ENCODE peak calls at places on chromosomes 11 and 22, in seven cellular contexts. T, F, H, I, Z, X and B are unnamed samples.

GRCh38 chr11:125950696-125951645 is 5.1 kb downstream of the VSIG10L2 start:
- DNase-seq in T (no peak), F (no peak), H (no peak), I (no peak), Z (peak), X (no peak), B (no peak)

GRCh38 chr22:21639359-21639758 is 2.7 kb upstream of the SDF2L1 start:
- DNase-seq in T (no peak), F (no peak), H (no peak), I (no peak), Z (no peak), X (no peak), B (no peak)

GRCh38 chr11:28243596-28243995 is 135.4 kb downstream of the METTL15 start:
- DNase-seq in T (no peak), F (no peak), H (no peak), I (no peak), Z (no peak), X (no peak), B (no peak)

GRCh38 chr11:134584001-134584561 is 172.0 kb upstream of the B3GAT1 start:
- DNase-seq in T (no peak), F (no peak), H (no peak), I (no peak), Z (peak), X (no peak), B (no peak)

GRCh38 chr11:131079036-131079435 is 162.8 kb upstream of the SNX19 start:
- DNase-seq in T (no peak), F (no peak), H (no peak), I (no peak), Z (no peak), X (no peak), B (no peak)

GRCh38 chr22:21621891-21622623 is 7.8 kb downstream of the YDJC start:
- DNase-seq in T (no peak), F (no peak), H (no peak), I (no peak), Z (no peak), X (no peak), B (no peak)

GRCh38 chr22:20867179-20868099 is 8.6 kb downstream of the SNAP29 start:
- DNase-seq in T (no peak), F (no peak), H (peak), I (no peak), Z (peak), X (peak), B (no peak)

GRCh38 chr11:83070878-83071640 is 638 bp downstream of the RAB30 start:
- DNase-seq in T (no peak), F (no peak), H (no peak), I (no peak), Z (peak), X (peak), B (peak)

GRCh38 chr22:50012201-50013181 is at the start of gene IL17REL:
- DNase-seq in T (no peak), F (no peak), H (no peak), I (no peak), Z (no peak), X (no peak), B (peak)

GRCh38 chr22:39183991-39184585 is 31.6 kb upstream of the CBX7 start:
- DNase-seq in T (peak), F (no peak), H (peak), I (peak), Z (no peak), X (peak), B (peak)

GRCh38 chr11:2885017-2885675 is 429 bp downstream of the CDKN1C start:
- DNase-seq in T (peak), F (no peak), H (peak), I (no peak), Z (peak), X (peak), B (peak)

GRCh38 chr11:93444671-93445073 is 98.5 kb downstream of the SMCO4 start:
- DNase-seq in T (no peak), F (no peak), H (no peak), I (peak), Z (no peak), X (no peak), B (no peak)

GRCh38 chr11:19822531-19822930 is 109.9 kb downstream of the NAV2 start:
- DNase-seq in T (no peak), F (no peak), H (no peak), I (no peak), Z (no peak), X (no peak), B (no peak)

GRCh38 chr22:20001082-20001638 is 15.5 kb downstream of the ARVCF start:
- DNase-seq in T (no peak), F (no peak), H (peak), I (no peak), Z (no peak), X (peak), B (no peak)

GRCh38 chr11:76339217-76339616 is 41.7 kb downstream of the THAP12 start:
- DNase-seq in T (no peak), F (no peak), H (peak), I (no peak), Z (peak), X (peak), B (no peak)

GRCh38 chr11:112162761-112163669 is 879 bp downstream of the IL18 start:
- DNase-seq in T (peak), F (peak), H (no peak), I (no peak), Z (no peak), X (no peak), B (no peak)

GRCh38 chr22:38638734-38639133 is 17.5 kb downstream of the FAM227A start:
- DNase-seq in T (no peak), F (no peak), H (no peak), I (no peak), Z (no peak), X (no peak), B (no peak)

GRCh38 chr11:57094206-57094940 is 87.4 kb upstream of the LRRC55 start:
- DNase-seq in T (peak), F (no peak), H (no peak), I (peak), Z (no peak), X (no peak), B (no peak)

GRCh38 chr11:122137081-122137793 is 21.2 kb upstream of the BLID start:
- DNase-seq in T (peak), F (peak), H (peak), I (peak), Z (no peak), X (no peak), B (peak)

GRCh38 chr11:119809346-119809745 is 80.3 kb upstream of the NECTIN1 start:
- DNase-seq in T (no peak), F (no peak), H (no peak), I (no peak), Z (no peak), X (no peak), B (no peak)

GRCh38 chr11:118076754-118077281 is at the start of gene TMPRSS4:
- DNase-seq in T (no peak), F (peak), H (no peak), I (no peak), Z (peak), X (peak), B (no peak)

GRCh38 chr22:47392054-47392347 is 629.6 kb downstream of the TBC1D22A start:
- DNase-seq in T (no peak), F (no peak), H (no peak), I (no peak), Z (no peak), X (no peak), B (no peak)

GRCh38 chr22:46453829-46454220 is 83.6 kb downstream of the CELSR1 start:
- DNase-seq in T (no peak), F (no peak), H (no peak), I (no peak), Z (no peak), X (no peak), B (no peak)

GRCh38 chr11:82978422-82979099 is 77.0 kb downstream of the DDIAS start:
- DNase-seq in T (peak), F (peak), H (no peak), I (peak), Z (no peak), X (no peak), B (no peak)

GRCh38 chr22:44645083-44645482 is 56.9 kb upstream of the PRR5 start:
- DNase-seq in T (no peak), F (no peak), H (no peak), I (no peak), Z (no peak), X (no peak), B (no peak)

GRCh38 chr22:35900483-35901168 is 128.0 kb downstream of the RBFOX2 start:
- DNase-seq in T (peak), F (peak), H (peak), I (peak), Z (no peak), X (no peak), B (no peak)

GRCh38 chr11:114183041-114183511 is 113.1 kb upstream of the NNMT start:
- DNase-seq in T (no peak), F (no peak), H (no peak), I (no peak), Z (no peak), X (peak), B (no peak)
- H3K27ac ChIP-seq in T (no peak), F (peak), H (no peak), I (no peak), Z (peak), X (no peak), B (no peak)

GRCh38 chr22:37570661-37570976 is 9.3 kb downstream of the LGALS2 start:
- DNase-seq in T (no peak), F (no peak), H (no peak), I (no peak), Z (no peak), X (no peak), B (no peak)

GRCh38 chr22:37571992-37572373 is 7.9 kb downstream of the LGALS2 start:
- DNase-seq in T (no peak), F (no peak), H (no peak), I (no peak), Z (no peak), X (no peak), B (no peak)

GRCh38 chr22:37569921-37570660 is 9.8 kb downstream of the LGALS2 start:
- DNase-seq in T (no peak), F (no peak), H (no peak), I (no peak), Z (peak), X (no peak), B (no peak)

GRCh38 chr22:37569009-37569920 is 9.0 kb downstream of the CDC42EP1 start:
- DNase-seq in T (no peak), F (no peak), H (no peak), I (no peak), Z (no peak), X (no peak), B (no peak)

GRCh38 chr22:37571258-37571991 is 8.5 kb downstream of the LGALS2 start:
- DNase-seq in T (peak), F (no peak), H (no peak), I (no peak), Z (no peak), X (no peak), B (no peak)
- TF ChIP-seq CTCF in T (no peak), F (peak), H (peak), I (peak), Z (no peak), X (no peak), B (no peak)

DNA sequence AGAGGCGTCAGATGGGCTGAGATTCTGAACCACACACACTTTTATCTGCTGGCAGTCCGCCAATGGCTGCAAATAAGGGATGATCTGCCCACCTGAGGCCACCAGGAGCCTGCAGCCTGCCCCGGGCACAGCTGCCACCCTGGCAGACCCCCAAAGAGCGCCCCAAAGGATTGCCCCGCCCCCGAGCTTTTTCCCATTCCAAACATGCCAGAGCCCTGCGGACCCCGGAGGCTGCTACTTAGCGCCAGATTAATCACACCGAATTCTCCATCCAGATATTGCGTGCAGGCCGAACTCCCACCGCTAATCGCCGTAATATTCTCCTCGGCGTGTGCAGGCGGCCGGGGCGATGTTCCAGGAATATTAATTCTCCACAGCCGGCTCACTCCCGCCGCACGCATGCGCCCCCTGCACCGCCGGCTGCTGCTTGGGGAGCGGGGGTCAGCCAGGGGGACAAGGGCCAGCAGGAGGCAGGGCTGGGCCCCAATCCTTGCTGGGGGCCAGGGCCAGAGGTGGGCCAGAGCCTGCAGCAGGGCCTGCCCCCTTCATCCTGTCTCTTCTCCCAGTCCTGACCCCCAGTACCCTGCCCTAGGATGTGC is 19.3 kb upstream of the TCF20 start:
- DNase-seq in T (no peak), F (no peak), H (no peak), I (no peak), Z (no peak), X (no peak), B (peak)
- H3K27ac ChIP-seq in T (no peak), F (no peak), H (no peak), I (no peak), Z (no peak), X (no peak), B (peak)

DNA sequence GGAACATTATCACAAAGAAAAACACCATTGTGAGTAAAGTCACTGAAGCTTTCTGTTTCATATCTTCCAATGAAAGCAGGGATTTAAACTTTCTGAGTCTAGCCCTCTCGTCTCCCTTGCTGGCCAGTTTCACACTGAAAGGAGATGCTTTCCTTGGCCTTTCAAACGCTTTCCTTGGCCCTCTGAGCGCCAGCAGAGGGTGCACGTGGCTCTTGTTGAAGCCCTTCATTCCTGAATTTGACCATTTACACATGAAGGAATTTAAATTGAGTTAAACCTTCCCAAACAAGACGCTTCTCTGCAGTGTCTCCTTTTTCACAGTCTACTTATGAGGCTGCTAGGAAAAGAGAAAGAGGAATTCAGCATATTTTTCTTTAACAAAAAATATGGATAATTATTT is 21.5 kb downstream of the NNMT start:
- DNase-seq in T (peak), F (no peak), H (peak), I (no peak), Z (peak), X (no peak), B (peak)
- TF ChIP-seq CTCF in T (peak), F (peak), H (peak), I (peak), Z (no peak), X (peak), B (peak)

GRCh38 chr22:42365942-42366660 is 66.1 kb downstream of the NFAM1 start:
- DNase-seq in T (no peak), F (no peak), H (no peak), I (no peak), Z (peak), X (no peak), B (no peak)

GRCh38 chr22:42366815-42367581 is 65.2 kb downstream of the NFAM1 start:
- DNase-seq in T (no peak), F (no peak), H (no peak), I (no peak), Z (peak), X (no peak), B (no peak)

GRCh38 chr22:42363851-42364250 is 68.4 kb downstream of the NFAM1 start:
- DNase-seq in T (no peak), F (no peak), H (no peak), I (no peak), Z (peak), X (no peak), B (no peak)

GRCh38 chr22:42364641-42365336 is 67.4 kb downstream of the NFAM1 start:
- DNase-seq in T (no peak), F (no peak), H (peak), I (peak), Z (no peak), X (no peak), B (peak)

DNA sequence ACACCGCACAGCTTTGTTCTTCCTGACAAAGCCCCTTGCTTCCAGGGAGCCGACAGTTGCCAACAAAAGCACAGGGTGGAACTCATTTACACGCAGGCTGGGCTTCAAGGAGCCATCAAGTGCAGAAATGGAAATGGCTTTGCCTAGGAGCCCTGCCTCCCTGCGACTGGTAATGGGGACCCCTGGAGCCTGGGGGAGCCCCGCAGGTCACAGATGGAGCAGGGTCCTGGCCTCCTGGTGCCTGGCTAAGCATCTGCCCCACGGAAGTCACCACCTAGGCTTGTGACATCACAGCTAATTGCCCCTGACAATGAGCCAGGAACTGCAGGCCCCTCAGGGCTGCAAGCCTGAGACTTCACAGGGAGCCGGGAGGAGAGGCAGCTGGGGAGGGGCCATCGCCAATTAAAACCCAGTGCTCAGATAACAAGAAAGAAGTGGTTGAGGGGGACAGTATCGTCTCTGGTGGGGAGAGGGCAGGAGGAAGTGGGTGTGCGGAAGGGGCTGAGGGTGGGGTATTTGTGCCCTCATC is 66.8 kb downstream of the NFAM1 start:
- DNase-seq in T (no peak), F (no peak), H (no peak), I (no peak), Z (peak), X (no peak), B (peak)
- H3K27ac ChIP-seq in T (no peak), F (no peak), H (no peak), I (no peak), Z (peak), X (no peak), B (peak)

DNA sequence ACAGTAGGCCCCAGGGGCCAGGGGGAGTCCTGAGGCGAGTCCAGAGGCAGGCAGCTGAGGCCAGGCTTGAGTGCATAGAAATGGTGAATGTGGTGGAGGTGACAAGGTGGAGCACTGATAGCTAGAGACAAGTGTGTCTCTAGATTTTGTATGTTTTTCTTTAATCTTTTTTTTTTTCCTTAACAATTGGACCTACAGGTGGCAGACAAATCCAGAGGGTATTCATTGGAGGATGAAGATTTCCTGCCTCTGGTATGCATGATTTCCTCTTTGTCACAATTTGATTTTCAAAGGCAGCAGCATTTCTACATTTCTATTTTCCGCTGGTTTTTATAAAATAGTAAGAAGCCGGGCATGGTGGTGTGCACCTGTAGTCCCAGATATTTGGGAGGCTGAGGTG is 47.7 kb upstream of the DKK3 start:
- DNase-seq in T (no peak), F (no peak), H (no peak), I (no peak), Z (no peak), X (no peak), B (no peak)
- TF ChIP-seq CTCF in T (peak), F (no peak), H (no peak), I (no peak), Z (no peak), X (no peak), B (no peak)

DNA sequence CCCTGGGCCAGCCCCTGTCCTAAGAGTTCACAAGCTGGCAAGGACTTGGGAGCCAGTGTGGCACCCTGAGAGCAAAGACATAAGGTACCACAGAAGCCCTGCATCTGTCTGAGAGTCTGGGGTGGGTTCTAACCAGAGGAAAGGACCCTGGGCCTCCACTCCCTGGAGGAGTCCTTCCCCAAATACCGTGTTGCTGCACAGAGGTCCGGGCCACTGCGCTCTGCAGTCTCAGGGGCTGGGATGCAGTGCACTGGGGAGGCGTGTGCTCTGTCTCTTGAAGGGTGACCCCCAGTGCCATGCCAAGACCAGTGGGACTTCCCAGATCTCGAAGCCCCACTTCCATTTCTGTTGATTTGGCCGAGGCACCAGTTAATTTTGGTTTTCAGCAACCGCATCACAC is 4.3 kb upstream of the SH3BP1 start:
- DNase-seq in T (no peak), F (no peak), H (no peak), I (no peak), Z (no peak), X (no peak), B (no peak)
- H3K27ac ChIP-seq in T (no peak), F (peak), H (no peak), I (no peak), Z (no peak), X (no peak), B (peak)